ENCODE peak calls at places on chromosomes 1 and 21, in nine cellular contexts. C is body of pancreas, T is GM12865, Z is endodermal cell, Y is astrocyte of the spinal cord, R is dorsolateral prefrontal cortex, U is AG04450, Q is fibroblast of mammary gland, B is cardiac muscle cell. F is an unnamed sample.

GRCh38 chr1:52127181-52128175 is 14.4 kb upstream of the ZFYVE9 start:
- DNase-seq in T (peak), Y (peak), C (peak), B (peak), R (no peak), Z (peak), Q (peak), U (peak), F (peak)

GRCh38 chr1:157820299-157820698 is 379 bp upstream of the FCRL1 start:
- DNase-seq in Y (no peak), Z (no peak), R (no peak), Q (no peak), U (no peak), T (no peak), C (no peak), B (no peak), F (no peak)

GRCh38 chr1:184935919-184936798 is 38.1 kb downstream of the NIBAN1 start:
- DNase-seq in Y (no peak), C (no peak), R (no peak), Q (no peak), U (no peak), Z (no peak), B (no peak), T (no peak), F (no peak)

GRCh38 chr1:93908394-93909145 is 660 bp downstream of the GCLM start:
- DNase-seq in C (peak), R (no peak), T (peak), U (no peak), Y (no peak), B (peak), Z (peak), Q (no peak), F (no peak)

GRCh38 chr1:221520250-221520649 is 221.6 kb downstream of the DUSP10 start:
- DNase-seq in B (no peak), U (no peak), Q (no peak), R (no peak), T (no peak), C (no peak), Z (no peak), Y (no peak), F (no peak)

GRCh38 chr1:26784023-26784871 is 3.5 kb upstream of the PIGV start:
- DNase-seq in Q (peak), U (peak), B (peak), T (peak), Y (peak), R (peak), Z (peak), C (peak), F (no peak)

GRCh38 chr1:54794401-54795099 is 6.6 kb downstream of the TTC22 start:
- DNase-seq in U (no peak), Y (no peak), C (peak), Z (no peak), Q (peak), B (no peak), T (no peak), R (no peak), F (no peak)

GRCh38 chr1:55504306-55504706 is 289.1 kb upstream of the USP24 start:
- DNase-seq in U (no peak), Y (no peak), R (no peak), Z (no peak), C (no peak), B (no peak), T (no peak), Q (no peak), F (no peak)

DNA sequence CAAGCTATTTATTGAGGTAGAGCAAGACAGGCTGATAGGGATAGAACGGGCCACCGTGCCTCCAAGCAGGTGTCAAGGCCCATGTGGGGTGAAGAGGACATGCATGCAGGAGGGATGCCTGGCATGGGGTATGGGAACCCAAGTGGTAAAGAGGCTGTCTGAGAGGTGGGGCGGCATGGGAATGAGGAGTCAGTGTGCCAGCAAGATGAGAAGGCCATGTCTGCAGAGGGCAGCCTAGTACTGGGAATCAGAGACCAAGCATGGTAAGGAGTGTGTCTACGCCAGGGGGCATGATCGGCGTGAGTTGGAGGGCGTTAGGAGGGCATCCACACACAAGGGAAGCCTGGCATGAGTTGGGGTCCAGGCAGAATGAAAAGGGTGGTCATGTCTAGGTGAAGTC is 303.7 kb upstream of the PLD5 start:
- DNase-seq in Z (peak), C (no peak), T (peak), R (peak), B (no peak), Y (no peak), U (no peak), Q (no peak), F (no peak)
- TF ChIP-seq CTCF in Z (no peak), C (no peak), T (peak), R (peak), B (no peak), Y (no peak), U (no peak), Q (no peak), F (no peak)

GRCh38 chr1:28244549-28245251 is 8.8 kb downstream of the ATP5IF1 start:
- DNase-seq in B (no peak), Y (no peak), C (no peak), T (peak), Q (no peak), U (no peak), R (no peak), Z (no peak), F (no peak)
- H3K4me3 ChIP-seq in B (no peak), Y (no peak), C (no peak), T (peak), Q (no peak), U (no peak), R (no peak), Z (no peak), F (no peak)

GRCh38 chr21:42364304-42364865 is 1.9 kb downstream of the TFF1 start:
- DNase-seq in R (no peak), U (no peak), T (no peak), Z (no peak), Y (no peak), B (no peak), C (no peak), Q (no peak), F (no peak)

GRCh38 chr21:42366292-42367010 is at the start of gene TFF1:
- DNase-seq in R (no peak), Q (no peak), T (no peak), U (no peak), Z (no peak), Y (no peak), C (no peak), B (no peak), F (no peak)

GRCh38 chr21:42367379-42368165 is 1.2 kb upstream of the TFF1 start:
- DNase-seq in Y (no peak), T (no peak), Q (no peak), C (no peak), B (no peak), Z (no peak), R (no peak), U (no peak), F (no peak)

GRCh38 chr21:42363331-42363730 is 3.0 kb downstream of the TFF1 start:
- DNase-seq in T (no peak), C (no peak), R (no peak), Q (no peak), Y (no peak), U (no peak), Z (no peak), B (no peak), F (no peak)

GRCh38 chr21:42365770-42366169 is 565 bp downstream of the TFF1 start:
- DNase-seq in C (no peak), B (no peak), Z (no peak), Q (no peak), Y (no peak), T (no peak), U (no peak), R (no peak), F (no peak)
- TF ChIP-seq CTCF in C (no peak), B (no peak), Z (no peak), Q (no peak), Y (no peak), T (no peak), U (no peak), R (no peak), F (no peak)

DNA sequence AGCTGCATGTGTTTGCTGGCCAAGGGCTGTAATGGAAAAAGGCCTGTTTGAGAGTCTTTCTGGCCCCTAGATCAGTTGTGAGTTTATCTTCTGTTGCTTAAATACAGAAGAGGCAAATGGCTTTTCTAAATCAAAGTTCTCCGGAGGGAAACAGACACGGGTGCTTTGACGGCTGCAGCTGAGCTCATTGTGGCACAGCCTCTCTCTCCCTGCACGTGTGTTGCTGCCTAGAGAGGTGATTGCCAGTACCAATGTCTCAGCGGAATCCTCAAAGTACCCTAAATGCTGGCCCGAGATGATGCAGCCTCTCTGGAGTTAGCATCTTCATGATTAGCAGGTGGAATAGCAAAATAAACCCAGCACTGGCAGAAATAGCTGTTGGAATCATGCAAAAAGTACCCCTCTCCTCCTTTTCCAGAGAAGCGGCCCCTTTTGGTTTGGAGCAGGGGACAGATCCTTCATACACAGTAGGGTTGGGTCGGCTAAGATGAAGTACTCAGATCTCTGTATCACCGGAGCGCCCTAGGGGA is 192.2 kb downstream of the PRDM2 start:
- DNase-seq in U (no peak), Z (peak), T (no peak), R (no peak), Q (no peak), C (no peak), Y (no peak), B (no peak), F (no peak)
- H3K4me3 ChIP-seq in U (no peak), Z (peak), T (no peak), R (peak), Q (peak), C (no peak), Y (no peak), B (peak), F (no peak)

GRCh38 chr21:44711327-44712202 is at the start of gene TSPEAR:
- DNase-seq in C (no peak), Z (peak), U (no peak), T (no peak), B (peak), Q (no peak), R (peak), Y (no peak), F (no peak)
- TF ChIP-seq CTCF in C (no peak), Z (peak), U (no peak), T (no peak), B (no peak), Q (no peak), R (no peak), Y (no peak), F (no peak)

GRCh38 chr1:8841395-8841794 is 24.0 kb upstream of the RERE start:
- DNase-seq in C (no peak), U (no peak), Z (no peak), T (no peak), Q (no peak), R (no peak), B (no peak), Y (no peak), F (no peak)
- H3K4me3 ChIP-seq in C (no peak), U (no peak), Z (no peak), T (no peak), Q (no peak), R (no peak), B (no peak), Y (no peak), F (no peak)

DNA sequence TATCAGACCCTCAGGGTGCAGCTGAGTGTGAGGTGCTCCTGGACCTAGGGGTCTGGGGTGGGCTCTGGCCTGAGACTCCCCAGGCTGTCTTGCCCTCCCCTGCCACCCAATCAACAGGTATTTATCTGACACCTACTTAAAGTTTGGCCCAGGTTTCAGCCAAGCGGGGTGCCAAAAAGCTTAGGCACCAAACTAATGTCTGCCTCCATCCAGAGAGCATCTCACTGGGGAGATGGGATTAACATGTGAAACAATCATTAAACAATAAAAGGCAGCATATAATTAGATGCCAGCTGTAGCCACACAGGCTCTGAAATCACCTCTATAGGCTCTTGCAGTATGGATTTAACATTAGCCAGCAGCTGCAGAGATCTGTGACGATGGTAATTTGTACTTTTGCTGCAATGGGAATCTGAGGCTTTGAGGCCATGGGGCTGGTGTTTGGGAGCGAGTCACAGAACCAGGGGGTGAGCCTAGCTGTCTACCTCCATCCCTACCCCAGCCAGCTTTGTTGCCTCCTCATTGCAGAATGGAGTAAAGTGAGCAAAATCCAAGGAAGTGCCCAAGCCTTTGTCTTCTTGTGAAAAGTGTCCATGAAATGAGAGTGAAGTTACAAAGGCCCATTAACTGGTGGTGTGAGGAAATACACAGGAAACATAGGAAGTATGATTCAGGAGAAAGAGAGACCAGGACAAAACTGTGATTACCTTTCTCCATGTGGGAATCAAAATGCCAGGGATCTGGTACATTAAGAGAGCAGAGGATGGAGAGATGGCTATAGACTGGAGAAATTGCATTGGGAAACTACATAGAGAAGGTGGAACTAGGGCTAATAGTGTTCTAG is 36.1 kb downstream of the EIF2D start:
- DNase-seq in Q (no peak), B (no peak), R (no peak), Y (no peak), T (no peak), U (no peak), C (no peak), Z (no peak), F (no peak)
- TF ChIP-seq CTCF in Q (no peak), B (no peak), R (no peak), Y (no peak), T (no peak), U (no peak), C (no peak), Z (no peak), F (no peak)

GRCh38 chr1:66984491-66984890 is 59.7 kb downstream of the MIER1 start:
- DNase-seq in C (no peak), Q (no peak), R (no peak), B (no peak), Z (no peak), Y (no peak), U (no peak), T (peak), F (no peak)

GRCh38 chr1:66981679-66982078 is 56.9 kb downstream of the MIER1 start:
- DNase-seq in Y (no peak), Z (no peak), R (peak), B (no peak), T (peak), U (no peak), Q (peak), C (no peak), F (no peak)

GRCh38 chr1:66982561-66983285 is 57.9 kb downstream of the MIER1 start:
- DNase-seq in U (no peak), C (no peak), Q (no peak), Y (no peak), R (no peak), T (no peak), Z (no peak), B (no peak), F (no peak)

GRCh38 chr1:66985835-66986234 is 61.0 kb downstream of the MIER1 start:
- DNase-seq in Y (no peak), C (no peak), U (no peak), T (no peak), Q (no peak), B (no peak), R (no peak), Z (no peak), F (no peak)

DNA sequence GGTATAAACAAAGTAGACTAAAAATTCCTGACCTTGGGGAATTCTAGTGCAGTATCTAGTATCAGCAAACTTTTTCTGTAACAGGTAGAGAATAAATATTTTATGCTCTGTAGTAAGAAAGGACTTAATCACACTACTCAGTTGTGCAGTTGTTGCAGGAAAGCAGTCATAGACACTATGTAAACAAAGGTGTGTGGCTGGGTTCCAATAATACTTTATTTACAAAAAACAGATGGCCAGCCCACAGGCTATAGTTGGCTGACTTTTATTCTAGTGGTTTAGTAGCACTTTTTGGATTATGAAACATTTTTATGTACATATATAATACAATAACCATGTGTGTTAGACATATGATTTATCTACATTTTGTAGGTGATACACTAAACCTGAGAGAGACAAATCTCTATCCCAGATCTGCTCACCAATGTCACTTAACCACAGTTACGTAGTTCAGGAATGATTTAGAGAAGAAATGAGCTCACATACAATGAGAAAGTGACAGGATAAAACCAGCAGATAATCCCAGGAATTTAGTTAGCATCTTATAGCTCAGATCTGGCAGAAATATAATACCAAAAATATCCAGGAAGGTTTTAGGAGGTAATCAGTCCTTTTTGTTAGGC is 56.1 kb downstream of the MIER1 start:
- DNase-seq in Q (peak), C (peak), U (peak), R (no peak), T (no peak), Y (no peak), Z (no peak), B (no peak), F (no peak)
- H3K4me3 ChIP-seq in Q (no peak), C (no peak), U (no peak), R (peak), T (no peak), Y (no peak), Z (no peak), B (no peak), F (no peak)

DNA sequence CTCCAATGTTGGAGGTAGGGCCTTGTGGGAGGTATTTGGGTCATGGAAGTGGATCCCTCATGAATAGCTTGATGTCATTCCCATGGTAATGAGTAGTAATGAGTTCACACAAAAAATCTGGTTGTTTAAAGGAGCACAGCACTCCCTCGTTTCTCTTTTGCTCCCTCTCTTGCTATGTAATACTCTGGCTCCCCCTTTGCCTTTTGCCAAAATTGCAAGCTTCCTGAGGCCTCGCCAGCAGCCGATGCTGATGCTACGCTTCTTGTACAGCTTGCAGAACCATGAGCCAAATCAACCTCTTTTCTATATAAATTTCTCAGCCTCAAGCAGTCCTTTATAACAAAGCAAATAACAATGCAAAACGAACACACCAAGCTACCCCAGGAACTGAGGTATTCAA is 80.9 kb downstream of the LHX9 start:
- DNase-seq in Q (no peak), C (no peak), R (no peak), Y (no peak), Z (peak), B (no peak), T (peak), U (no peak), F (no peak)
- TF ChIP-seq CTCF in Q (no peak), C (no peak), R (no peak), Y (peak), Z (peak), B (no peak), T (peak), U (no peak), F (no peak)